ENCODE peak calls at places on chromosomes 2 and 18, in eight cellular contexts. One of them, this sample, is unnamed.

GRCh38 chr2:181457121-181457740 is at the start of gene ITGA4:
- DNase-seq in left ventricle myocardium inferior: peak
- DNase-seq in cardiac muscle cell: peak
- DNase-seq in upper lobe of right lung: peak
- DNase-seq in Panc1: no peak
- DNase-seq in adrenal gland: peak
- DNase-seq in ovary: peak
- DNase-seq in lung: peak
- DNase-seq in this sample: no peak

GRCh38 chr2:197327776-197328169 is 17.2 kb upstream of the ANKRD44 start:
- DNase-seq in adrenal gland: no peak
- DNase-seq in left ventricle myocardium inferior: no peak
- DNase-seq in cardiac muscle cell: no peak
- DNase-seq in lung: no peak
- DNase-seq in Panc1: no peak
- DNase-seq in ovary: no peak
- DNase-seq in upper lobe of right lung: no peak
- DNase-seq in this sample: no peak

GRCh38 chr18:26771524-26771923 is 94.0 kb downstream of the AQP4 start:
- DNase-seq in left ventricle myocardium inferior: no peak
- DNase-seq in lung: no peak
- DNase-seq in cardiac muscle cell: peak
- DNase-seq in Panc1: peak
- DNase-seq in ovary: no peak
- DNase-seq in adrenal gland: peak
- DNase-seq in upper lobe of right lung: no peak
- DNase-seq in this sample: no peak

GRCh38 chr2:113216891-113217454 is 43.2 kb downstream of the PSD4 start:
- DNase-seq in left ventricle myocardium inferior: no peak
- DNase-seq in upper lobe of right lung: no peak
- DNase-seq in lung: no peak
- DNase-seq in ovary: no peak
- DNase-seq in Panc1: no peak
- DNase-seq in adrenal gland: no peak
- DNase-seq in cardiac muscle cell: no peak
- DNase-seq in this sample: no peak

GRCh38 chr2:120175000-120175581 is 48.1 kb downstream of the TMEM185B start:
- DNase-seq in adrenal gland: peak
- DNase-seq in upper lobe of right lung: no peak
- DNase-seq in Panc1: peak
- DNase-seq in ovary: peak
- DNase-seq in lung: no peak
- DNase-seq in left ventricle myocardium inferior: no peak
- DNase-seq in cardiac muscle cell: peak
- DNase-seq in this sample: peak

GRCh38 chr2:150080115-150080514 is 407.4 kb downstream of the RND3 start:
- DNase-seq in ovary: no peak
- DNase-seq in left ventricle myocardium inferior: no peak
- DNase-seq in cardiac muscle cell: no peak
- DNase-seq in lung: no peak
- DNase-seq in Panc1: no peak
- DNase-seq in adrenal gland: no peak
- DNase-seq in upper lobe of right lung: no peak
- DNase-seq in this sample: no peak

GRCh38 chr2:99857867-99858444 is 284.4 kb downstream of the AFF3 start:
- DNase-seq in cardiac muscle cell: no peak
- DNase-seq in upper lobe of right lung: no peak
- DNase-seq in ovary: no peak
- DNase-seq in adrenal gland: no peak
- DNase-seq in left ventricle myocardium inferior: no peak
- DNase-seq in lung: no peak
- DNase-seq in Panc1: no peak
- DNase-seq in this sample: no peak

GRCh38 chr2:28547906-28548600 is 52.2 kb downstream of the PLB1 start:
- DNase-seq in cardiac muscle cell: no peak
- DNase-seq in upper lobe of right lung: no peak
- DNase-seq in left ventricle myocardium inferior: no peak
- DNase-seq in ovary: no peak
- DNase-seq in Panc1: no peak
- DNase-seq in adrenal gland: no peak
- DNase-seq in lung: no peak
- DNase-seq in this sample: no peak

GRCh38 chr2:164008752-164009151 is 272.9 kb upstream of the FIGN start:
- DNase-seq in upper lobe of right lung: no peak
- DNase-seq in cardiac muscle cell: no peak
- DNase-seq in left ventricle myocardium inferior: no peak
- DNase-seq in adrenal gland: no peak
- DNase-seq in lung: no peak
- DNase-seq in Panc1: no peak
- DNase-seq in ovary: no peak
- DNase-seq in this sample: no peak

GRCh38 chr2:241799522-241800197 is 9.3 kb upstream of the NEU4 start:
- DNase-seq in ovary: peak
- DNase-seq in lung: peak
- DNase-seq in left ventricle myocardium inferior: no peak
- DNase-seq in adrenal gland: peak
- DNase-seq in upper lobe of right lung: no peak
- DNase-seq in Panc1: no peak
- DNase-seq in cardiac muscle cell: no peak
- DNase-seq in this sample: no peak

GRCh38 chr2:117856415-117857210 is 42.1 kb downstream of the DDX18 start:
- DNase-seq in Panc1: peak
- DNase-seq in ovary: no peak
- DNase-seq in upper lobe of right lung: no peak
- DNase-seq in cardiac muscle cell: no peak
- DNase-seq in adrenal gland: no peak
- DNase-seq in left ventricle myocardium inferior: no peak
- DNase-seq in lung: no peak
- DNase-seq in this sample: peak

GRCh38 chr2:105782123-105782522 is 37.4 kb downstream of the NCK2 start:
- DNase-seq in left ventricle myocardium inferior: no peak
- DNase-seq in ovary: no peak
- DNase-seq in cardiac muscle cell: no peak
- DNase-seq in upper lobe of right lung: no peak
- DNase-seq in adrenal gland: no peak
- DNase-seq in lung: no peak
- DNase-seq in Panc1: no peak
- DNase-seq in this sample: no peak

GRCh38 chr2:112644155-112644932 is 1.4 kb upstream of the SLC20A1 start:
- DNase-seq in left ventricle myocardium inferior: no peak
- DNase-seq in upper lobe of right lung: no peak
- DNase-seq in lung: no peak
- DNase-seq in Panc1: no peak
- DNase-seq in adrenal gland: no peak
- DNase-seq in cardiac muscle cell: no peak
- DNase-seq in ovary: no peak
- DNase-seq in this sample: peak

GRCh38 chr2:149894760-149895159 is 307.2 kb upstream of the MMADHC start:
- DNase-seq in cardiac muscle cell: no peak
- DNase-seq in Panc1: no peak
- DNase-seq in lung: no peak
- DNase-seq in adrenal gland: peak
- DNase-seq in ovary: no peak
- DNase-seq in upper lobe of right lung: no peak
- DNase-seq in left ventricle myocardium inferior: no peak
- DNase-seq in this sample: no peak

GRCh38 chr2:149050188-149050587 is 11.7 kb downstream of the LYPD6B start:
- DNase-seq in ovary: no peak
- DNase-seq in adrenal gland: no peak
- DNase-seq in Panc1: no peak
- DNase-seq in lung: no peak
- DNase-seq in upper lobe of right lung: no peak
- DNase-seq in cardiac muscle cell: no peak
- DNase-seq in left ventricle myocardium inferior: no peak
- DNase-seq in this sample: no peak

GRCh38 chr2:44245068-44245861 is 30.0 kb upstream of the SLC3A1 start:
- DNase-seq in Panc1: no peak
- DNase-seq in lung: no peak
- DNase-seq in cardiac muscle cell: no peak
- DNase-seq in upper lobe of right lung: no peak
- DNase-seq in adrenal gland: no peak
- DNase-seq in left ventricle myocardium inferior: no peak
- DNase-seq in ovary: no peak
- DNase-seq in this sample: peak

GRCh38 chr2:188949046-188949818 is 24.9 kb upstream of the COL3A1 start:
- DNase-seq in adrenal gland: no peak
- DNase-seq in lung: no peak
- DNase-seq in cardiac muscle cell: no peak
- DNase-seq in Panc1: no peak
- DNase-seq in ovary: no peak
- DNase-seq in left ventricle myocardium inferior: no peak
- DNase-seq in upper lobe of right lung: no peak
- DNase-seq in this sample: no peak

GRCh38 chr2:58376592-58376991 is 135.5 kb upstream of the FANCL start:
- DNase-seq in Panc1: no peak
- DNase-seq in adrenal gland: no peak
- DNase-seq in ovary: no peak
- DNase-seq in upper lobe of right lung: no peak
- DNase-seq in cardiac muscle cell: no peak
- DNase-seq in lung: no peak
- DNase-seq in left ventricle myocardium inferior: no peak
- DNase-seq in this sample: no peak

GRCh38 chr2:10083692-10084566 is 3.7 kb upstream of the CYS1 start:
- DNase-seq in adrenal gland: no peak
- DNase-seq in Panc1: no peak
- DNase-seq in lung: no peak
- DNase-seq in cardiac muscle cell: no peak
- DNase-seq in ovary: no peak
- DNase-seq in upper lobe of right lung: no peak
- DNase-seq in left ventricle myocardium inferior: no peak
- DNase-seq in this sample: no peak

GRCh38 chr2:220781622-220782241 is 790.4 kb downstream of the EPHA4 start:
- DNase-seq in cardiac muscle cell: no peak
- DNase-seq in adrenal gland: no peak
- DNase-seq in ovary: no peak
- DNase-seq in left ventricle myocardium inferior: no peak
- DNase-seq in lung: no peak
- DNase-seq in Panc1: no peak
- DNase-seq in upper lobe of right lung: no peak
- DNase-seq in this sample: no peak

GRCh38 chr2:100200985-100201384 is 58.6 kb upstream of the AFF3 start:
- DNase-seq in Panc1: no peak
- DNase-seq in ovary: no peak
- DNase-seq in adrenal gland: no peak
- DNase-seq in left ventricle myocardium inferior: no peak
- DNase-seq in lung: no peak
- DNase-seq in upper lobe of right lung: no peak
- DNase-seq in cardiac muscle cell: no peak
- DNase-seq in this sample: no peak

GRCh38 chr2:55111570-55112228 is 61.4 kb upstream of the RTN4 start:
- DNase-seq in ovary: peak
- DNase-seq in cardiac muscle cell: peak
- DNase-seq in left ventricle myocardium inferior: peak
- DNase-seq in upper lobe of right lung: peak
- DNase-seq in lung: peak
- DNase-seq in adrenal gland: peak
- DNase-seq in Panc1: no peak
- DNase-seq in this sample: peak

DNA sequence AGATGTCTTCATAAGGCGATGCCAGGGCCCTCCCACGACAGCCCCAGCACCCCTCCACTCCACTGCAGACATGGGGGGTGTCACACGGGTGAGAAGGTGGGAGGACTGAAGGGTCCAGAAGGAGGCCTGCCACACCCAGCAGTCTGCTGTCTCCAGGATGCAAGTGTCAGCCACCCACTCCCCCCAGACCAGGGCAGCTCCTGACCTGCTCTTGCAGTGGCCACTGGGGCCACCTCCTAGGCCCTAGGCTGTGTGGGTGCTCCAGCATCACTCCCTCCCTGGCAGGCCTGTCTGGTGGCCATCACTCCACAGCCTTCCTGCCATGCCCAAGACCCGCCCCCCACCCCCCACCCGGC is 171.0 kb downstream of the CELF4 start:
- DNase-seq in adrenal gland: no peak
- DNase-seq in ovary: no peak
- DNase-seq in upper lobe of right lung: no peak
- DNase-seq in lung: no peak
- DNase-seq in cardiac muscle cell: no peak
- DNase-seq in Panc1: no peak
- DNase-seq in left ventricle myocardium inferior: no peak
- DNase-seq in this sample: no peak
- H3K4me3 ChIP-seq in adrenal gland: peak
- H3K4me3 ChIP-seq in ovary: no peak
- H3K4me3 ChIP-seq in upper lobe of right lung: no peak
- H3K4me3 ChIP-seq in lung: no peak
- H3K4me3 ChIP-seq in cardiac muscle cell: no peak
- H3K4me3 ChIP-seq in Panc1: no peak
- H3K4me3 ChIP-seq in left ventricle myocardium inferior: peak
- H3K4me3 ChIP-seq in this sample: peak

GRCh38 chr18:64618390-64618789 is 469.5 kb upstream of the LINC00305 start:
- DNase-seq in Panc1: no peak
- DNase-seq in upper lobe of right lung: no peak
- DNase-seq in left ventricle myocardium inferior: no peak
- DNase-seq in adrenal gland: no peak
- DNase-seq in ovary: no peak
- DNase-seq in cardiac muscle cell: no peak
- DNase-seq in lung: no peak
- DNase-seq in this sample: peak
- TF ChIP-seq CTCF in Panc1: no peak
- TF ChIP-seq CTCF in upper lobe of right lung: no peak
- TF ChIP-seq CTCF in left ventricle myocardium inferior: no peak
- TF ChIP-seq CTCF in adrenal gland: no peak
- TF ChIP-seq CTCF in ovary: no peak
- TF ChIP-seq CTCF in cardiac muscle cell: no peak
- TF ChIP-seq CTCF in lung: no peak
- TF ChIP-seq CTCF in this sample: no peak

DNA sequence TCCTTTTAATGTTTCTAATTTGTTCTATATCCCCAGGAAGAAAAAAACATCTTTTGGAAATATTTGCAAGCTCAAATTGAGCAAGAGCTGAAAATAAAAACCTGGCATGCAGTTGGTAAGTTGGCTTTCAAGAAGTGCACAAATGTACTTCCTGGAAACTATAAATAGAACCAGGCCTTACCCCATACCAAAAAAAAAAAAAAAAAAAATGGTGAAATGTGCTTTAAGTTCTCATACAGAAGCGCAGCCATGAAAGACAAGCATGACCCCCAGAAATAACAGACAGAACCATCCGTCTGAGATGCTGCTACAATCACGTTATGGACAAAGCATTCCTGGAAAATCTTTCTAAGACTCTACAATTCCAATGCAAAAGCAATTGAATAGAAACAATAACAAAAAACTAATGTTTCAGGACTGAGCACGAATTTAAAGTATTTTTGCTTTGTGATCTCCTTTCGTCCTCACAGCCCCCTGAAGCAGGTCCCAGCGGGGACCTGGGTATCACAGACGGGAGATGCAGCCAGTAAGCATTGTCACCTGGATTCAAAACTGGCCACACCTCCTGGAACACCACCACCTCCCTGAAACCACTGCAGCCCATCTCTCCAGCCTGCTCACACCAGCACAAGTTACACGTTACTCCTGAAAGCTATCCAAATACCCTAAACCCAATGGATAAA is 178.3 kb downstream of the HDAC4 start:
- DNase-seq in Panc1: no peak
- DNase-seq in left ventricle myocardium inferior: no peak
- DNase-seq in ovary: no peak
- DNase-seq in upper lobe of right lung: no peak
- DNase-seq in cardiac muscle cell: no peak
- DNase-seq in lung: no peak
- DNase-seq in adrenal gland: no peak
- DNase-seq in this sample: no peak
- H3K4me3 ChIP-seq in Panc1: no peak
- H3K4me3 ChIP-seq in left ventricle myocardium inferior: peak
- H3K4me3 ChIP-seq in ovary: peak
- H3K4me3 ChIP-seq in upper lobe of right lung: peak
- H3K4me3 ChIP-seq in cardiac muscle cell: no peak
- H3K4me3 ChIP-seq in lung: no peak
- H3K4me3 ChIP-seq in adrenal gland: peak
- H3K4me3 ChIP-seq in this sample: no peak

GRCh38 chr18:65968605-65969004 is 217.8 kb downstream of the CDH7 start:
- DNase-seq in left ventricle myocardium inferior: no peak
- DNase-seq in cardiac muscle cell: peak
- DNase-seq in lung: no peak
- DNase-seq in adrenal gland: no peak
- DNase-seq in ovary: no peak
- DNase-seq in Panc1: no peak
- DNase-seq in upper lobe of right lung: no peak
- DNase-seq in this sample: no peak
- TF ChIP-seq CTCF in left ventricle myocardium inferior: peak
- TF ChIP-seq CTCF in cardiac muscle cell: no peak
- TF ChIP-seq CTCF in lung: no peak
- TF ChIP-seq CTCF in adrenal gland: no peak
- TF ChIP-seq CTCF in ovary: no peak
- TF ChIP-seq CTCF in Panc1: peak
- TF ChIP-seq CTCF in upper lobe of right lung: peak
- TF ChIP-seq CTCF in this sample: peak

This sample was measured in epithelial cell of proximal tubule.